ENCODE peak calls at places on chromosomes 16 and 17, in four cellular contexts. One of them, this sample, is unnamed.

GRCh38 chr16:28101533-28101890 is 38.0 kb upstream of the GSG1L start:
- DNase-seq in glutamatergic neuron: no peak
- DNase-seq in stimulated activated naive CD8-positive, alpha-beta T cell treated with anti-CD3 and anti-CD28 coated beads, Interleukin-15, Interleukin-2, amounts not matched to agents 100 U/mL and 50 U/mL, for 24 hours: no peak
- DNase-seq in stimulated activated CD4-positive, alpha-beta T cell treated with anti-CD3 and anti-CD28 coated beads, Interleukin-2, amount 100 ng/mL, for 48 hours: no peak
- DNase-seq in this sample: no peak

GRCh38 chr16:50195276-50195675 is 42.2 kb downstream of the TENT4B start:
- DNase-seq in stimulated activated naive CD8-positive, alpha-beta T cell treated with anti-CD3 and anti-CD28 coated beads, Interleukin-15, Interleukin-2, amounts not matched to agents 100 U/mL and 50 U/mL, for 24 hours: no peak
- DNase-seq in stimulated activated CD4-positive, alpha-beta T cell treated with anti-CD3 and anti-CD28 coated beads, Interleukin-2, amount 100 ng/mL, for 48 hours: no peak
- DNase-seq in glutamatergic neuron: no peak
- DNase-seq in this sample: no peak

GRCh38 chr17:36732351-36732750 is 131.0 kb downstream of the MRM1 start:
- DNase-seq in glutamatergic neuron: no peak
- DNase-seq in stimulated activated naive CD8-positive, alpha-beta T cell treated with anti-CD3 and anti-CD28 coated beads, Interleukin-15, Interleukin-2, amounts not matched to agents 100 U/mL and 50 U/mL, for 24 hours: no peak
- DNase-seq in stimulated activated CD4-positive, alpha-beta T cell treated with anti-CD3 and anti-CD28 coated beads, Interleukin-2, amount 100 ng/mL, for 48 hours: no peak
- DNase-seq in this sample: no peak

GRCh38 chr16:72099377-72099818 is 5.8 kb downstream of the DHX38 start:
- DNase-seq in stimulated activated naive CD8-positive, alpha-beta T cell treated with anti-CD3 and anti-CD28 coated beads, Interleukin-15, Interleukin-2, amounts not matched to agents 100 U/mL and 50 U/mL, for 24 hours: peak
- DNase-seq in glutamatergic neuron: peak
- DNase-seq in stimulated activated CD4-positive, alpha-beta T cell treated with anti-CD3 and anti-CD28 coated beads, Interleukin-2, amount 100 ng/mL, for 48 hours: peak
- DNase-seq in this sample: peak

GRCh38 chr16:19502395-19503131 is 19.3 kb downstream of the GDE1 start:
- DNase-seq in glutamatergic neuron: peak
- DNase-seq in stimulated activated CD4-positive, alpha-beta T cell treated with anti-CD3 and anti-CD28 coated beads, Interleukin-2, amount 100 ng/mL, for 48 hours: peak
- DNase-seq in stimulated activated naive CD8-positive, alpha-beta T cell treated with anti-CD3 and anti-CD28 coated beads, Interleukin-15, Interleukin-2, amounts not matched to agents 100 U/mL and 50 U/mL, for 24 hours: peak
- DNase-seq in this sample: peak

GRCh38 chr16:3458852-3459361 is 15.4 kb downstream of the NAA60 start:
- DNase-seq in stimulated activated naive CD8-positive, alpha-beta T cell treated with anti-CD3 and anti-CD28 coated beads, Interleukin-15, Interleukin-2, amounts not matched to agents 100 U/mL and 50 U/mL, for 24 hours: no peak
- DNase-seq in stimulated activated CD4-positive, alpha-beta T cell treated with anti-CD3 and anti-CD28 coated beads, Interleukin-2, amount 100 ng/mL, for 48 hours: no peak
- DNase-seq in glutamatergic neuron: no peak
- DNase-seq in this sample: no peak

GRCh38 chr16:1870365-1871082 is 1.4 kb downstream of the MEIOB start:
- DNase-seq in stimulated activated naive CD8-positive, alpha-beta T cell treated with anti-CD3 and anti-CD28 coated beads, Interleukin-15, Interleukin-2, amounts not matched to agents 100 U/mL and 50 U/mL, for 24 hours: no peak
- DNase-seq in glutamatergic neuron: no peak
- DNase-seq in stimulated activated CD4-positive, alpha-beta T cell treated with anti-CD3 and anti-CD28 coated beads, Interleukin-2, amount 100 ng/mL, for 48 hours: no peak
- DNase-seq in this sample: no peak

GRCh38 chr17:21124096-21124495 is 2.7 kb upstream of the DHRS7B start:
- DNase-seq in glutamatergic neuron: no peak
- DNase-seq in stimulated activated CD4-positive, alpha-beta T cell treated with anti-CD3 and anti-CD28 coated beads, Interleukin-2, amount 100 ng/mL, for 48 hours: no peak
- DNase-seq in stimulated activated naive CD8-positive, alpha-beta T cell treated with anti-CD3 and anti-CD28 coated beads, Interleukin-15, Interleukin-2, amounts not matched to agents 100 U/mL and 50 U/mL, for 24 hours: no peak
- DNase-seq in this sample: no peak

GRCh38 chr17:58306131-58306951 is 22.3 kb downstream of the TSPOAP1 start:
- DNase-seq in glutamatergic neuron: peak
- DNase-seq in stimulated activated naive CD8-positive, alpha-beta T cell treated with anti-CD3 and anti-CD28 coated beads, Interleukin-15, Interleukin-2, amounts not matched to agents 100 U/mL and 50 U/mL, for 24 hours: no peak
- DNase-seq in stimulated activated CD4-positive, alpha-beta T cell treated with anti-CD3 and anti-CD28 coated beads, Interleukin-2, amount 100 ng/mL, for 48 hours: no peak
- DNase-seq in this sample: no peak

GRCh38 chr17:48569676-48570324 is 8.3 kb downstream of the HOXB4 start:
- DNase-seq in glutamatergic neuron: no peak
- DNase-seq in stimulated activated CD4-positive, alpha-beta T cell treated with anti-CD3 and anti-CD28 coated beads, Interleukin-2, amount 100 ng/mL, for 48 hours: no peak
- DNase-seq in stimulated activated naive CD8-positive, alpha-beta T cell treated with anti-CD3 and anti-CD28 coated beads, Interleukin-15, Interleukin-2, amounts not matched to agents 100 U/mL and 50 U/mL, for 24 hours: no peak
- DNase-seq in this sample: no peak

GRCh38 chr17:39671651-39672521 is 3.6 kb downstream of the PNMT start:
- DNase-seq in stimulated activated CD4-positive, alpha-beta T cell treated with anti-CD3 and anti-CD28 coated beads, Interleukin-2, amount 100 ng/mL, for 48 hours: no peak
- DNase-seq in stimulated activated naive CD8-positive, alpha-beta T cell treated with anti-CD3 and anti-CD28 coated beads, Interleukin-15, Interleukin-2, amounts not matched to agents 100 U/mL and 50 U/mL, for 24 hours: peak
- DNase-seq in glutamatergic neuron: peak
- DNase-seq in this sample: peak

GRCh38 chr17:34741967-34742366 is 162.6 kb downstream of the TMEM132E start:
- DNase-seq in glutamatergic neuron: no peak
- DNase-seq in stimulated activated naive CD8-positive, alpha-beta T cell treated with anti-CD3 and anti-CD28 coated beads, Interleukin-15, Interleukin-2, amounts not matched to agents 100 U/mL and 50 U/mL, for 24 hours: no peak
- DNase-seq in stimulated activated CD4-positive, alpha-beta T cell treated with anti-CD3 and anti-CD28 coated beads, Interleukin-2, amount 100 ng/mL, for 48 hours: no peak
- DNase-seq in this sample: no peak

GRCh38 chr16:30351586-30352419 is 3.3 kb downstream of the CD2BP2 start:
- DNase-seq in glutamatergic neuron: no peak
- DNase-seq in stimulated activated naive CD8-positive, alpha-beta T cell treated with anti-CD3 and anti-CD28 coated beads, Interleukin-15, Interleukin-2, amounts not matched to agents 100 U/mL and 50 U/mL, for 24 hours: no peak
- DNase-seq in stimulated activated CD4-positive, alpha-beta T cell treated with anti-CD3 and anti-CD28 coated beads, Interleukin-2, amount 100 ng/mL, for 48 hours: no peak
- DNase-seq in this sample: peak

GRCh38 chr16:75208861-75209505 is 2.0 kb upstream of the CTRB2 start:
- DNase-seq in stimulated activated naive CD8-positive, alpha-beta T cell treated with anti-CD3 and anti-CD28 coated beads, Interleukin-15, Interleukin-2, amounts not matched to agents 100 U/mL and 50 U/mL, for 24 hours: no peak
- DNase-seq in stimulated activated CD4-positive, alpha-beta T cell treated with anti-CD3 and anti-CD28 coated beads, Interleukin-2, amount 100 ng/mL, for 48 hours: no peak
- DNase-seq in glutamatergic neuron: no peak
- DNase-seq in this sample: no peak

GRCh38 chr17:44438634-44439033 is 49.2 kb upstream of the ITGA2B start:
- DNase-seq in stimulated activated CD4-positive, alpha-beta T cell treated with anti-CD3 and anti-CD28 coated beads, Interleukin-2, amount 100 ng/mL, for 48 hours: no peak
- DNase-seq in stimulated activated naive CD8-positive, alpha-beta T cell treated with anti-CD3 and anti-CD28 coated beads, Interleukin-15, Interleukin-2, amounts not matched to agents 100 U/mL and 50 U/mL, for 24 hours: no peak
- DNase-seq in glutamatergic neuron: no peak
- DNase-seq in this sample: no peak

This sample was measured in head of caudate nucleus.